ENCODE peak calls at places on chromosomes 5 and 9, in seven cellular contexts. T, J, M, Q, K, R and N are unnamed samples.

GRCh38 chr9:89837152-89837551 is 232.3 kb downstream of the GADD45G start:
- DNase-seq in J (no peak), K (no peak), Q (no peak), R (no peak), T (no peak), M (no peak), N (no peak)

GRCh38 chr9:101737705-101738565 is 512 bp downstream of the GRIN3A start:
- DNase-seq in K (no peak), T (peak), R (peak), Q (no peak), M (no peak), J (no peak), N (no peak)

GRCh38 chr5:174317261-174317894 is 271.9 kb downstream of the NSG2 start:
- DNase-seq in M (no peak), K (no peak), R (peak), T (no peak), J (peak), Q (peak), N (peak)

GRCh38 chr5:56457887-56458451 is 224.8 kb upstream of the ANKRD55 start:
- DNase-seq in Q (peak), M (no peak), R (no peak), J (no peak), T (peak), K (no peak), N (no peak)

GRCh38 chr9:33416996-33417395 is 14.6 kb upstream of the AQP7 start:
- DNase-seq in Q (no peak), T (no peak), K (no peak), J (no peak), M (no peak), R (no peak), N (no peak)

GRCh38 chr5:125501396-125501795 is 755.0 kb upstream of the ZNF608 start:
- DNase-seq in K (no peak), M (no peak), T (no peak), J (no peak), R (no peak), Q (no peak), N (no peak)

GRCh38 chr5:116546033-116546742 is 28.4 kb downstream of the SEMA6A start:
- DNase-seq in R (no peak), M (no peak), K (no peak), T (no peak), Q (no peak), J (no peak), N (no peak)

GRCh38 chr5:56212127-56212879 is 20.8 kb downstream of the ANKRD55 start:
- DNase-seq in R (no peak), T (no peak), M (no peak), J (no peak), K (no peak), Q (no peak), N (no peak)

GRCh38 chr5:43065384-43066230 is 25.5 kb upstream of the ANXA2R start:
- DNase-seq in T (peak), J (peak), Q (peak), M (no peak), K (peak), R (peak), N (no peak)

GRCh38 chr5:142548739-142549275 is 137.1 kb downstream of the FGF1 start:
- DNase-seq in J (peak), M (peak), R (peak), Q (peak), T (no peak), K (no peak), N (peak)

GRCh38 chr9:70553718-70554673 is 139.5 kb upstream of the KLF9 start:
- DNase-seq in K (no peak), M (no peak), R (no peak), Q (peak), T (no peak), J (peak), N (no peak)

GRCh38 chr5:114010362-114010761 is 351.5 kb upstream of the KCNN2 start:
- DNase-seq in J (peak), R (no peak), T (no peak), M (peak), K (no peak), Q (peak), N (no peak)

GRCh38 chr5:145991044-145991575 is 54.7 kb downstream of the SH3RF2 start:
- DNase-seq in T (no peak), Q (peak), K (no peak), M (no peak), R (no peak), J (peak), N (no peak)

GRCh38 chr9:114409103-114409780 is 21.5 kb upstream of the AKNA start:
- DNase-seq in R (no peak), T (no peak), K (no peak), M (no peak), Q (no peak), J (no peak), N (no peak)

GRCh38 chr5:354581-355378 is 33.3 kb downstream of the AHRR start:
- DNase-seq in M (no peak), T (no peak), K (no peak), R (no peak), J (no peak), Q (no peak), N (no peak)

GRCh38 chr9:38686923-38687322 is 33.0 kb downstream of the FAM240B start:
- DNase-seq in J (no peak), Q (no peak), M (no peak), K (no peak), R (no peak), T (no peak), N (no peak)

GRCh38 chr5:39714036-39714698 is 289.4 kb upstream of the DAB2 start:
- DNase-seq in M (peak), R (peak), Q (peak), T (no peak), J (peak), K (no peak), N (peak)

GRCh38 chr9:70044450-70045307 is 1.0 kb downstream of the MAMDC2 start:
- DNase-seq in R (peak), K (no peak), Q (peak), J (peak), M (no peak), T (peak), N (no peak)

GRCh38 chr5:93748875-93749397 is 7.5 kb upstream of the POU5F2 start:
- DNase-seq in K (no peak), R (no peak), J (no peak), Q (no peak), T (no peak), M (no peak), N (no peak)

GRCh38 chr5:85476617-85477016 is 1091.9 kb upstream of the EDIL3 start:
- DNase-seq in R (no peak), M (no peak), T (no peak), K (no peak), J (no peak), Q (no peak), N (no peak)

GRCh38 chr5:75434107-75434506 is 77.3 kb downstream of the CERT1 start:
- DNase-seq in T (no peak), J (no peak), K (no peak), M (no peak), Q (no peak), R (no peak), N (no peak)

GRCh38 chr5:154366353-154366752 is 79.4 kb upstream of the SAP30L start:
- DNase-seq in T (no peak), R (no peak), K (no peak), J (peak), Q (peak), M (no peak), N (no peak)

GRCh38 chr9:119003218-119003617 is 366.0 kb downstream of the BRINP1 start:
- DNase-seq in T (no peak), M (no peak), R (no peak), J (no peak), Q (no peak), K (no peak), N (no peak)

GRCh38 chr9:93459432-93459847 is 6.1 kb upstream of the FAM120AOS start:
- DNase-seq in K (no peak), M (no peak), R (no peak), J (no peak), T (no peak), Q (no peak), N (no peak)

GRCh38 chr9:77883846-77884771 is 147.5 kb downstream of the GNAQ start:
- DNase-seq in M (no peak), Q (peak), R (no peak), T (no peak), J (peak), K (no peak), N (no peak)

GRCh38 chr5:149382517-149383220 is 3.6 kb upstream of the IL17B start:
- DNase-seq in J (no peak), R (no peak), Q (no peak), M (no peak), T (no peak), K (no peak), N (no peak)

GRCh38 chr5:122615832-122616231 is 159.0 kb upstream of the SNX2 start:
- DNase-seq in R (no peak), J (no peak), T (no peak), M (no peak), Q (no peak), K (no peak), N (no peak)

GRCh38 chr9:132756214-132756799 is 86.0 kb downstream of the GTF3C4 start:
- DNase-seq in T (no peak), M (no peak), Q (no peak), R (no peak), K (no peak), J (no peak), N (no peak)

GRCh38 chr9:70902171-70902570 is 219.2 kb downstream of the TRPM3 start:
- DNase-seq in R (no peak), T (no peak), Q (peak), K (no peak), M (no peak), J (peak), N (no peak)

GRCh38 chr5:138468966-138469539 is 3.8 kb downstream of the EGR1 start:
- DNase-seq in K (no peak), R (no peak), J (peak), T (no peak), M (peak), Q (no peak), N (no peak)

GRCh38 chr9:134641173-134641985 is at the start of gene COL5A1:
- DNase-seq in R (peak), T (peak), Q (peak), K (peak), M (peak), J (peak), N (peak)

GRCh38 chr9:12516573-12516972 is 176.6 kb upstream of the TYRP1 start:
- DNase-seq in T (no peak), M (no peak), J (no peak), K (no peak), R (no peak), Q (no peak), N (no peak)

GRCh38 chr9:16032799-16033198 is 480.0 kb downstream of the CCDC171 start:
- DNase-seq in Q (peak), K (no peak), T (no peak), J (peak), R (no peak), M (no peak), N (no peak)

GRCh38 chr9:69771775-69772418 is 12.1 kb upstream of the PTAR1 start:
- DNase-seq in K (no peak), J (peak), Q (peak), M (no peak), T (no peak), R (no peak), N (no peak)

GRCh38 chr5:36356915-36357314 is 55.2 kb upstream of the RANBP3L start:
- DNase-seq in J (no peak), R (no peak), T (no peak), K (no peak), M (no peak), Q (no peak), N (no peak)

GRCh38 chr5:98368141-98368540 is 405.3 kb upstream of the RGMB start:
- DNase-seq in K (no peak), J (peak), T (no peak), R (no peak), Q (no peak), M (no peak), N (no peak)

GRCh38 chr5:66757219-66757833 is 161.1 kb downstream of the MAST4 start:
- DNase-seq in J (peak), R (peak), Q (peak), M (peak), T (no peak), K (no peak), N (peak)

GRCh38 chr5:132074091-132074771 is 642 bp downstream of the CSF2 start:
- DNase-seq in J (no peak), M (no peak), Q (no peak), T (no peak), R (no peak), K (no peak), N (no peak)

GRCh38 chr5:26791021-26791420 is 247.4 kb downstream of the CDH9 start:
- DNase-seq in R (no peak), K (no peak), J (no peak), M (no peak), T (no peak), Q (no peak), N (no peak)

GRCh38 chr9:86942352-86943222 is 4.7 kb downstream of the GAS1 start:
- DNase-seq in J (no peak), K (no peak), T (no peak), Q (peak), M (no peak), R (no peak), N (no peak)

GRCh38 chr9:86945868-86946711 is 1.2 kb downstream of the GAS1 start:
- DNase-seq in K (peak), M (no peak), T (peak), J (peak), Q (peak), R (peak), N (no peak)

GRCh38 chr9:86943223-86943870 is 4.0 kb downstream of the GAS1 start:
- DNase-seq in J (peak), T (no peak), Q (peak), K (no peak), M (no peak), R (peak), N (peak)

GRCh38 chr9:86944974-86945867 is 2.1 kb downstream of the GAS1 start:
- DNase-seq in M (no peak), R (peak), T (no peak), K (no peak), J (peak), Q (peak), N (no peak)

GRCh38 chr9:86943871-86944240 is 3.5 kb downstream of the GAS1 start:
- DNase-seq in T (no peak), J (no peak), M (no peak), Q (no peak), R (no peak), K (no peak), N (no peak)
- H3K4me3 ChIP-seq in T (peak), J (peak), M (no peak), Q (peak), R (no peak), K (peak), N (no peak)

GRCh38 chr5:115378754-115379153 is 82.3 kb upstream of the CCDC112 start:
- DNase-seq in Q (no peak), R (no peak), J (no peak), T (no peak), M (no peak), K (no peak), N (no peak)

GRCh38 chr5:115375922-115376321 is 79.5 kb upstream of the CCDC112 start:
- DNase-seq in J (peak), R (peak), M (no peak), T (no peak), K (peak), Q (peak), N (no peak)

GRCh38 chr5:115374057-115374775 is 77.8 kb upstream of the CCDC112 start:
- DNase-seq in T (no peak), K (no peak), J (no peak), R (peak), Q (no peak), M (no peak), N (no peak)

GRCh38 chr5:115379622-115380344 is 83.3 kb upstream of the CCDC112 start:
- DNase-seq in Q (no peak), T (no peak), J (no peak), M (no peak), K (no peak), R (peak), N (peak)

DNA sequence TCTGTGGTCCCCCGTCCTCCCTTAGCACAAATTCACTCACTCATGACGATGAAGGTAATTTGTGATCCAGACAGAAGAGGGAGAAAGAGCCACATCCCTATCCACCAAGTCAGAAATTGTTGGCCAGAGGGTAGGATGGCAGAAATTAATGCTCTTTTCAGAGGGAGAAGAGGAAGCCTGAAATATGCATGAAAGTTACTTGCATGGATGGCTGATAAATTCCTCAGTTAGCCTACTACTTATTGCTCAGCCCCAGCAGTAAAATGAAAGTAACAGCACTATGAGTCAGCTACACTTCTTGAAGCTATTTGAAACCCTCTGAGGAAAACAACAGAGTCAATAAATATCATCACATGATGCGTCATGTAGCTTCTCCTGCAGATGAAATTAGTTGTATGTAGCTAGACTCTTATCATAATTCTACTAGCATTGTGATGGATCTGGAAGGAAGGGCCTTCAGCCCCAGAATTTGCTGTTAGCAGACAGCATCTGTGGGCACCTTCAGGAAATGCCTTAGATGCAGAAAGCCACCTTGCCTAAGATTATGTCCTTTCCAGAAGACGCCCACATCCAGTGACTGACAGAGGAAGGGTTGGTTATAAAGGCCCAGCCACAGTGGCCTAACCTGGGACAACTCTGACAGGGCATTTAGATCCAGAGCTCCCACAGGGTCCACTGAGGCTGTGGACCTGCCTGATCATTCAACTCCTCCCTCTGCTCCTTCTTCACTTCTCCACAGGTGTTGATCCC is 81.2 kb upstream of the CCDC112 start:
- DNase-seq in J (peak), T (no peak), M (peak), R (no peak), Q (peak), K (no peak), N (no peak)
- TF ChIP-seq CTCF in J (peak), T (peak), M (peak), R (no peak), Q (peak), K (peak), N (no peak)

DNA sequence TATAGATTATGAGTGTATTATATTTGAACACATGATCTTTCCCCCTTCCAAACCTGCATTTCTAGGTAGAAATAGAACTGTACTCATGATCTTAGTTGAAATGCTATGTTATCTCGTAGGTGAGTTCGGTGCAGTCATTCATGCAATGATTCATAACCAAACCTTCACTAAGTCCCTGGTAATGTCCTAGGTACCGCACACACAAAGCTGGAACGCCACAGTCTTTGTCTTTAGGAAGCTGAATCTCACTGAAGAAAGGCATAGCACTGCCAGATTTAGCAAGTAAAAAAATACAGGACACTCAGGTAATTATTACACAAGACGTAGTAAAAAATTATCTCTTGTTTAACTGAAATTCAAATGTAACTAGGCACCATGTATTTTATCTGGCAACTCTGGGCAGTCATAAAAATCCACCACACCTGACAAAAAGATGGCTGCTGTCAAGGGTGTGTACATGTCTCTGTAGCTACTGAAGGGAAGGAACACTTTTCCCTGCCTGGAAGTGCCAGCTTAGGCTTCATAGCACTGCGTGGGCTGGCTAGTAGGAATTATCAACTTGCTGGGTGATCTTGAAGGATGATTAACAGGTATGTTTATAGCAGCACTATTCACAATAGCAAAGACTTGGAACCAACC is 28.0 kb upstream of the TXN start:
- DNase-seq in J (no peak), M (no peak), Q (no peak), T (no peak), K (no peak), R (no peak), N (no peak)
- H3K4me3 ChIP-seq in J (no peak), M (no peak), Q (no peak), T (no peak), K (no peak), R (no peak), N (no peak)

DNA sequence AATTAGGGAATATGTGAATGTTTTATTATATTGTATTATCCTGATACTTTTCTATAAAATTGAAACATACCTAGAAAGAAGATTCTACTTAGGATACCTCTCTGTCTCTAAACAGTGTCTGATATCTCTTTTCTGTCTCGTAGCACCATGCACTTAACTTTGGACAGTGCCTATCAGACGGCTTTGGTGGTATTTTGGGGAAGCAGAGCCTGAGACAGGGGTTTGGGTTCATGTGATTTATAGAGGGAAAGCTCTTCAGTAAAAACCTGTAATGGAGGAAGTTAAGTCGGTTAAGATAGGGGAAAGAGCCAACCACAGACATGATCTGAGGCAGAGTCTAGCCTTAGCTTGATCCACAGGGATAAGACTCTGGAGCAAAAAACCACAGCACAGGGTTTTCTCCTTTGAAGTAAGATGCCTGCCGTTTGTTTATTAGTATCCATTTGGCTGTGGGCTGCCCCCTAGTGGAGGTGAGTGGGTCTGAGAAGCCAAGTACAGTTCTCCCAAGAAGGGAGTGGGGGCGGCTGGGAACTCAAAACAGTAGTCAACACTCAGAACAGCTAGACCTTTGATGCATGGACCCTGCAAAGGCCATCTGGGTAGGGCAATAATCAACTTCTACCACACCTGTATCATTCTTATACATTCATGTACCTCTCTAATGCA is 141.2 kb upstream of the ASTN2 start:
- DNase-seq in T (peak), K (no peak), R (peak), M (no peak), J (peak), Q (peak), N (peak)
- TF ChIP-seq CTCF in T (peak), K (no peak), R (peak), M (peak), J (peak), Q (peak), N (peak)